ENCODE peak calls at places on chromosomes 5 and 9, in seven cellular contexts. W, Y, C, J, Z, P and R are unnamed samples.
A peak's percentile ranks its signal among the peaks of the same experiment; 100 is the strongest.

GRCh38 chr9:124038239-124038638 is 26.7 kb downstream of the LHX2 start:
- DNase-seq in C (no peak), J (no peak), Z (no peak), Y (no peak), W (no peak), P (no peak), R (peak; percentile 61)

GRCh38 chr9:116494815-116495634 is 192.1 kb upstream of the TRIM32 start:
- DNase-seq in W (no peak), P (no peak), Z (peak; percentile 41), C (no peak), J (no peak), Y (no peak), R (peak; percentile 20)

GRCh38 chr9:34562136-34562745 is 27.3 kb downstream of the CNTFR start:
- DNase-seq in W (no peak), Y (no peak), C (no peak), P (no peak), J (no peak), Z (no peak), R (no peak)

GRCh38 chr5:138282918-138283742 is 8.7 kb upstream of the GFRA3 start:
- DNase-seq in W (no peak), P (peak; percentile 19), J (no peak), Z (peak; percentile 63), Y (no peak), C (no peak), R (peak; percentile 67)

GRCh38 chr5:88892669-88893068 is 9.7 kb upstream of the MEF2C start:
- DNase-seq in W (no peak), P (no peak), C (no peak), Z (no peak), J (no peak), Y (no peak), R (no peak)

GRCh38 chr9:134895849-134896833 is 15.5 kb downstream of the FCN2 start:
- DNase-seq in P (peak; percentile 54), W (no peak), J (no peak), C (peak; percentile 64), Z (peak; percentile 55), Y (no peak), R (peak; percentile 53)

GRCh38 chr9:88266416-88266815 is 121.8 kb upstream of the SPIN1 start:
- DNase-seq in C (no peak), Y (no peak), Z (peak; percentile 15), P (no peak), W (no peak), J (no peak), R (no peak)

GRCh38 chr5:146948666-146949065 is 70.1 kb upstream of the PPP2R2B start:
- DNase-seq in Z (no peak), Y (no peak), C (no peak), P (no peak), W (no peak), J (no peak), R (no peak)

GRCh38 chr5:180801596-180802324 is 846 bp downstream of the MGAT1 start:
- DNase-seq in Z (no peak), J (no peak), W (no peak), P (no peak), Y (no peak), C (no peak), R (peak; percentile 38)

GRCh38 chr5:171630047-171630669 is 155.5 kb upstream of the SMIM23 start:
- DNase-seq in Z (peak; percentile 82), Y (no peak), J (no peak), C (peak; percentile 74), P (no peak), W (no peak), R (peak; percentile 72)

GRCh38 chr5:114367029-114367428 is 5.2 kb downstream of the KCNN2 start:
- DNase-seq in P (no peak), Y (no peak), J (no peak), C (no peak), Z (peak; percentile 19), W (no peak), R (peak; percentile 20)

GRCh38 chr5:132905938-132906337 is 32.5 kb downstream of the LEAP2 start:
- DNase-seq in Z (peak; percentile 13), P (no peak), J (no peak), W (no peak), Y (no peak), C (no peak), R (no peak)

GRCh38 chr9:120970249-120970648 is 43.7 kb upstream of the TRAF1 start:
- DNase-seq in Z (no peak), P (no peak), J (no peak), W (no peak), C (no peak), Y (no peak), R (peak; percentile 4)

GRCh38 chr5:2739360-2740050 is 12.0 kb downstream of the IRX2 start:
- DNase-seq in W (no peak), P (no peak), J (no peak), C (no peak), Y (no peak), Z (peak; percentile 28), R (peak; percentile 85)

GRCh38 chr9:88826651-88827245 is 164.5 kb upstream of the S1PR3 start:
- DNase-seq in J (no peak), W (no peak), C (no peak), Z (peak; percentile 28), Y (no peak), P (no peak), R (peak; percentile 42)

GRCh38 chr5:61371474-61371873 is 39.4 kb downstream of the ZSWIM6 start:
- DNase-seq in P (no peak), Y (no peak), J (no peak), W (no peak), C (no peak), Z (no peak), R (no peak)

GRCh38 chr9:19934301-19934868 is 145.5 kb upstream of the SLC24A2 start:
- DNase-seq in J (no peak), W (no peak), P (no peak), C (peak; percentile 59), Z (peak; percentile 7), Y (no peak), R (peak; percentile 74)

GRCh38 chr9:72509635-72510034 is 11.8 kb upstream of the TMC1 start:
- DNase-seq in P (no peak), Z (peak; percentile 65), J (no peak), C (no peak), Y (no peak), W (no peak), R (peak; percentile 74)

GRCh38 chr5:149007174-149007573 is 55.7 kb downstream of the SH3TC2 start:
- DNase-seq in Z (peak; percentile 77), P (no peak), W (no peak), J (no peak), C (no peak), Y (no peak), R (peak; percentile 87)

GRCh38 chr9:27276182-27277030 is 20.5 kb downstream of the EQTN start:
- DNase-seq in C (no peak), Y (no peak), W (peak; percentile 5), Z (peak; percentile 64), J (no peak), P (no peak), R (peak; percentile 67)

GRCh38 chr9:111668026-111668573 is 6.7 kb downstream of the GNG10 start:
- DNase-seq in Z (no peak), Y (no peak), P (no peak), J (no peak), C (no peak), W (no peak), R (no peak)

GRCh38 chr9:93974151-93974550 is 19.0 kb upstream of the BARX1 start:
- DNase-seq in C (no peak), W (no peak), P (no peak), Z (no peak), Y (no peak), J (no peak), R (no peak)

GRCh38 chr9:79390077-79390673 is 181.6 kb upstream of the TLE4 start:
- DNase-seq in J (no peak), Y (no peak), C (no peak), W (no peak), P (no peak), Z (peak; percentile 58), R (peak; percentile 51)

GRCh38 chr9:93956183-93956784 is 1.1 kb upstream of the BARX1 start:
- DNase-seq in W (no peak), C (no peak), Y (no peak), Z (no peak), J (no peak), P (no peak), R (no peak)

GRCh38 chr5:116751684-116752083 is 177.1 kb upstream of the SEMA6A start:
- DNase-seq in P (no peak), Z (no peak), Y (no peak), C (no peak), W (no peak), J (no peak), R (no peak)

GRCh38 chr5:113693621-113694130 is 180.2 kb downstream of the YTHDC2 start:
- DNase-seq in W (no peak), P (no peak), C (no peak), Y (no peak), Z (no peak), J (no peak), R (no peak)

GRCh38 chr5:137743031-137743640 is 7.2 kb upstream of the KLHL3 start:
- DNase-seq in P (peak; percentile 43), W (no peak), J (peak; percentile 43), Y (no peak), C (no peak), Z (peak; percentile 80), R (peak; percentile 84)

GRCh38 chr5:50672663-50673062 is 6.2 kb downstream of the PARP8 start:
- DNase-seq in C (no peak), J (no peak), Z (no peak), W (no peak), Y (no peak), P (no peak), R (no peak)

GRCh38 chr9:99184427-99185327 is 37.1 kb downstream of the ALG2 start:
- DNase-seq in Y (peak; percentile 66), C (peak; percentile 91), J (peak; percentile 63), P (peak; percentile 91), Z (peak; percentile 90), W (peak; percentile 56), R (peak; percentile 90)

GRCh38 chr9:83962165-83962564 is 17.9 kb downstream of the HNRNPK start:
- DNase-seq in Z (peak; percentile 40), P (no peak), W (no peak), Y (no peak), C (no peak), J (no peak), R (peak; percentile 73)

GRCh38 chr5:62097361-62097760 is 208.6 kb upstream of the KIF2A start:
- DNase-seq in P (no peak), W (no peak), J (no peak), C (no peak), Z (no peak), Y (no peak), R (no peak)

GRCh38 chr5:161544350-161544765 is 2.2 kb downstream of the GABRB2 start:
- DNase-seq in P (no peak), Z (peak; percentile 23), Y (no peak), J (no peak), C (peak; percentile 35), W (no peak), R (peak; percentile 60)

GRCh38 chr5:39420482-39421145 is 4.2 kb downstream of the DAB2 start:
- DNase-seq in Y (no peak), Z (peak; percentile 85), W (no peak), C (peak; percentile 79), P (peak; percentile 77), J (no peak), R (peak; percentile 91)

GRCh38 chr5:150636391-150637244 is 3.8 kb upstream of the SYNPO start:
- DNase-seq in Y (no peak), J (no peak), Z (peak; percentile 84), P (no peak), W (no peak), C (peak; percentile 76), R (peak; percentile 89)

GRCh38 chr9:1837453-1838084 is 177.6 kb upstream of the SMARCA2 start:
- DNase-seq in J (no peak), Z (peak; percentile 44), C (no peak), P (no peak), W (peak; percentile 13), Y (no peak), R (peak; percentile 40)